ENCODE peak calls at places on chromosomes 16 and 17, in seven cellular contexts. One of them, this sample, is unnamed.

GRCh38 chr17:46764709-46765401 is 53.6 kb downstream of the WNT3 start:
- DNase-seq in cardiac fibroblast: peak
- DNase-seq in hippocampal formation: no peak
- DNase-seq in activated CD4-positive, alpha-beta T cell treated with anti-CD3 and anti-CD28 coated beads, Interleukin-2, amount 50 U/mL, for 1 hour: no peak
- DNase-seq in ovary: no peak
- DNase-seq in activated T-helper 1 cell treated with anti-CD3 and anti-CD28 coated beads, Interleukin-12 subunit alpha, Interleukin-12 subunit beta, Interleukin-2, Interleukin-4 antibody, amounts not matched to agents 30 ng/mL and 10 ng/mL and 1 ng/mL, durations not matched to agents 14 hours and 24 hours and 36 hours: no peak
- DNase-seq in HFFc6: peak
- DNase-seq in this sample: no peak

GRCh38 chr17:1755993-1756306 is 5.9 kb upstream of the SERPINF1 start:
- DNase-seq in cardiac fibroblast: no peak
- DNase-seq in hippocampal formation: no peak
- DNase-seq in activated CD4-positive, alpha-beta T cell treated with anti-CD3 and anti-CD28 coated beads, Interleukin-2, amount 50 U/mL, for 1 hour: no peak
- DNase-seq in ovary: no peak
- DNase-seq in activated T-helper 1 cell treated with anti-CD3 and anti-CD28 coated beads, Interleukin-12 subunit alpha, Interleukin-12 subunit beta, Interleukin-2, Interleukin-4 antibody, amounts not matched to agents 30 ng/mL and 10 ng/mL and 1 ng/mL, durations not matched to agents 14 hours and 24 hours and 36 hours: no peak
- DNase-seq in HFFc6: no peak
- DNase-seq in this sample: no peak

GRCh38 chr16:4525069-4525468 is 13.5 kb downstream of the CDIP1 start:
- DNase-seq in cardiac fibroblast: no peak
- DNase-seq in hippocampal formation: peak
- DNase-seq in activated CD4-positive, alpha-beta T cell treated with anti-CD3 and anti-CD28 coated beads, Interleukin-2, amount 50 U/mL, for 1 hour: no peak
- DNase-seq in ovary: no peak
- DNase-seq in activated T-helper 1 cell treated with anti-CD3 and anti-CD28 coated beads, Interleukin-12 subunit alpha, Interleukin-12 subunit beta, Interleukin-2, Interleukin-4 antibody, amounts not matched to agents 30 ng/mL and 10 ng/mL and 1 ng/mL, durations not matched to agents 14 hours and 24 hours and 36 hours: no peak
- DNase-seq in HFFc6: no peak
- DNase-seq in this sample: no peak

GRCh38 chr16:78147846-78148535 is 48.5 kb downstream of the WWOX start:
- DNase-seq in cardiac fibroblast: no peak
- DNase-seq in hippocampal formation: no peak
- DNase-seq in activated CD4-positive, alpha-beta T cell treated with anti-CD3 and anti-CD28 coated beads, Interleukin-2, amount 50 U/mL, for 1 hour: no peak
- DNase-seq in ovary: no peak
- DNase-seq in activated T-helper 1 cell treated with anti-CD3 and anti-CD28 coated beads, Interleukin-12 subunit alpha, Interleukin-12 subunit beta, Interleukin-2, Interleukin-4 antibody, amounts not matched to agents 30 ng/mL and 10 ng/mL and 1 ng/mL, durations not matched to agents 14 hours and 24 hours and 36 hours: no peak
- DNase-seq in HFFc6: no peak
- DNase-seq in this sample: no peak

GRCh38 chr17:31549121-31549524 is 157.6 kb downstream of the RAB11FIP4 start:
- DNase-seq in cardiac fibroblast: no peak
- DNase-seq in hippocampal formation: no peak
- DNase-seq in activated CD4-positive, alpha-beta T cell treated with anti-CD3 and anti-CD28 coated beads, Interleukin-2, amount 50 U/mL, for 1 hour: no peak
- DNase-seq in ovary: no peak
- DNase-seq in activated T-helper 1 cell treated with anti-CD3 and anti-CD28 coated beads, Interleukin-12 subunit alpha, Interleukin-12 subunit beta, Interleukin-2, Interleukin-4 antibody, amounts not matched to agents 30 ng/mL and 10 ng/mL and 1 ng/mL, durations not matched to agents 14 hours and 24 hours and 36 hours: no peak
- DNase-seq in HFFc6: no peak
- DNase-seq in this sample: no peak

GRCh38 chr16:21060027-21060510 is 90.6 kb downstream of the DNAH3 start:
- DNase-seq in cardiac fibroblast: no peak
- DNase-seq in hippocampal formation: no peak
- DNase-seq in activated CD4-positive, alpha-beta T cell treated with anti-CD3 and anti-CD28 coated beads, Interleukin-2, amount 50 U/mL, for 1 hour: no peak
- DNase-seq in ovary: no peak
- DNase-seq in activated T-helper 1 cell treated with anti-CD3 and anti-CD28 coated beads, Interleukin-12 subunit alpha, Interleukin-12 subunit beta, Interleukin-2, Interleukin-4 antibody, amounts not matched to agents 30 ng/mL and 10 ng/mL and 1 ng/mL, durations not matched to agents 14 hours and 24 hours and 36 hours: no peak
- DNase-seq in HFFc6: no peak
- DNase-seq in this sample: no peak

GRCh38 chr16:69309316-69309715 is 1.8 kb upstream of the VPS4A start:
- DNase-seq in cardiac fibroblast: no peak
- DNase-seq in hippocampal formation: peak
- DNase-seq in activated CD4-positive, alpha-beta T cell treated with anti-CD3 and anti-CD28 coated beads, Interleukin-2, amount 50 U/mL, for 1 hour: no peak
- DNase-seq in ovary: no peak
- DNase-seq in activated T-helper 1 cell treated with anti-CD3 and anti-CD28 coated beads, Interleukin-12 subunit alpha, Interleukin-12 subunit beta, Interleukin-2, Interleukin-4 antibody, amounts not matched to agents 30 ng/mL and 10 ng/mL and 1 ng/mL, durations not matched to agents 14 hours and 24 hours and 36 hours: no peak
- DNase-seq in HFFc6: no peak
- DNase-seq in this sample: no peak

GRCh38 chr16:56792960-56793359 is 63.0 kb downstream of the NUP93 start:
- DNase-seq in cardiac fibroblast: no peak
- DNase-seq in hippocampal formation: no peak
- DNase-seq in activated CD4-positive, alpha-beta T cell treated with anti-CD3 and anti-CD28 coated beads, Interleukin-2, amount 50 U/mL, for 1 hour: no peak
- DNase-seq in ovary: no peak
- DNase-seq in activated T-helper 1 cell treated with anti-CD3 and anti-CD28 coated beads, Interleukin-12 subunit alpha, Interleukin-12 subunit beta, Interleukin-2, Interleukin-4 antibody, amounts not matched to agents 30 ng/mL and 10 ng/mL and 1 ng/mL, durations not matched to agents 14 hours and 24 hours and 36 hours: no peak
- DNase-seq in HFFc6: no peak
- DNase-seq in this sample: no peak

GRCh38 chr17:79977161-79977631 is 58.5 kb downstream of the TBC1D16 start:
- DNase-seq in cardiac fibroblast: no peak
- DNase-seq in hippocampal formation: no peak
- DNase-seq in activated CD4-positive, alpha-beta T cell treated with anti-CD3 and anti-CD28 coated beads, Interleukin-2, amount 50 U/mL, for 1 hour: no peak
- DNase-seq in ovary: peak
- DNase-seq in activated T-helper 1 cell treated with anti-CD3 and anti-CD28 coated beads, Interleukin-12 subunit alpha, Interleukin-12 subunit beta, Interleukin-2, Interleukin-4 antibody, amounts not matched to agents 30 ng/mL and 10 ng/mL and 1 ng/mL, durations not matched to agents 14 hours and 24 hours and 36 hours: no peak
- DNase-seq in HFFc6: no peak
- DNase-seq in this sample: no peak

This sample was measured in CD4-positive, alpha-beta memory T cell.